ENCODE peak calls at places on chromosomes 5 and 9, in four cellular contexts. X is CD4-positive, alpha-beta memory T cell; J is endothelial cell of umbilical vein; T is heart left ventricle. Q is an unnamed sample.

GRCh38 chr9:76400534-76401096 is 6.4 kb upstream of the RFK start:
- DNase-seq in X (no peak), J (no peak), T (no peak), Q (no peak)

GRCh38 chr5:28190011-28190410 is 1151.6 kb upstream of the CDH9 start:
- DNase-seq in X (no peak), J (no peak), T (no peak), Q (no peak)

GRCh38 chr9:101536351-101536750 is 2.7 kb downstream of the RNF20 start:
- DNase-seq in X (no peak), J (no peak), T (no peak), Q (no peak)

GRCh38 chr5:69042500-69042899 is 51.3 kb upstream of the SLC30A5 start:
- DNase-seq in X (no peak), J (no peak), T (no peak), Q (no peak)

GRCh38 chr5:93381057-93381456 is 200.0 kb downstream of the NR2F1-AS1 start:
- DNase-seq in X (no peak), J (no peak), T (no peak), Q (peak; percentile 7)

GRCh38 chr9:80873861-80874260 is 815.5 kb downstream of the TLE1 start:
- DNase-seq in X (no peak), J (no peak), T (no peak), Q (no peak)

GRCh38 chr5:146103594-146103993 is 1.8 kb downstream of the PLAC8L1 start:
- DNase-seq in X (no peak), J (no peak), T (peak; percentile 40), Q (peak; percentile 28)

GRCh38 chr5:6088706-6089105 is 289.6 kb downstream of the MED10 start:
- DNase-seq in X (no peak), J (no peak), T (no peak), Q (no peak)

GRCh38 chr5:35229076-35230042 is 928 bp downstream of the PRLR start:
- DNase-seq in X (peak; percentile 31), J (no peak), T (no peak), Q (no peak)

GRCh38 chr5:34525761-34526160 is 130.4 kb upstream of the RAI14 start:
- DNase-seq in X (no peak), J (peak; percentile 82), T (no peak), Q (no peak)

GRCh38 chr9:34501889-34502425 is 20.8 kb downstream of the ENHO start:
- DNase-seq in X (no peak), J (peak; percentile 39), T (peak; percentile 61), Q (peak; percentile 18)

GRCh38 chr9:37575921-37576721 is at the start of gene FBXO10:
- DNase-seq in X (peak; percentile 41), J (peak; percentile 78), T (peak; percentile 86), Q (peak; percentile 48)

GRCh38 chr5:138461343-138462125 is 3.7 kb upstream of the EGR1 start:
- DNase-seq in X (no peak), J (peak; percentile 64), T (no peak), Q (peak; percentile 59)

GRCh38 chr5:148343049-148343413 is 7.7 kb downstream of the SPINK9 start:
- DNase-seq in X (no peak), J (no peak), T (no peak), Q (no peak)

GRCh38 chr9:106960238-106960637 is 97.3 kb downstream of the ZNF462 start:
- DNase-seq in X (no peak), J (no peak), T (no peak), Q (no peak)
- H3K4me3 ChIP-seq in X (no peak overlapping the region), J (no peak overlapping the region), T (no peak overlapping the region), Q (no peak overlapping the region)

DNA sequence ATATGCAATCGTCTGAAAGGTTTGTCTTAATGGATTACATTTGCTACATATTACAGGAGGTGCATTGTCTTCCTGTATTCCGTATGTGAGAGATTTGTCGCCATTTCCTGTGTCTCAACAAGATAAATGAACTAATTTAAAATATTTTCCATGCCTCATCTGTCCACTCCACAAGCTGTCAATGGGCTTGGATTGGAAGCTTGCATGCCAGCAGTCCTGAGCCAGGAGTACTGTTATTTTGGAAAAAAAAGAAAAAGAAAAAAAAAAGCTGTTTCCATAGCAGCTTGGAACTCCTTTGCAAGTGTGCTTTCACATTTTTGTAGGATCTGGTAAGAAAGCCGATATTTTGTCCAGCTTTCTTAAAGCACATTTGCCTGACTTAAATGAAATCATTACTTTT is 330.8 kb downstream of the KDM4C start:
- DNase-seq in X (no peak), J (no peak), T (no peak), Q (no peak)
- H3K4me3 ChIP-seq in X (no peak overlapping the region), J (no peak overlapping the region), T (no peak overlapping the region), Q (no peak overlapping the region)

DNA sequence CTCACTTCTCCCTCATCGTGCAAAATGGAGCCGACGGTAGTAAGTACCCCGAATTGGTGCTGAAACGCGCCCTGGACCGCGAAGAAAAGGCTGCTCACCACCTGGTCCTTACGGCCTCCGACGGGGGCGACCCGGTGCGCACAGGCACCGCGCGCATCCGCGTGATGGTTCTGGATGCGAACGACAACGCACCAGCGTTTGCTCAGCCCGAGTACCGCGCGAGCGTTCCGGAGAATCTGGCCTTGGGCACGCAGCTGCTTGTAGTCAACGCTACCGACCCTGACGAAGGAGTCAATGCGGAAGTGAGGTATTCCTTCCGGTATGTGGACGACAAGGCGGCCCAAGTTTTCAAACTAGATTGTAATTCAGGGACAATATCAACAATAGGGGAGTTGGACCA is 979 bp downstream of the PCDHGA12 start:
- DNase-seq in X (no peak), J (peak; percentile 33), T (no peak), Q (no peak)
- H3K4me3 ChIP-seq in X (no peak overlapping the region), J (peak overlapping the region; percentile 67), T (no peak overlapping the region), Q (peak overlapping the region; percentile 37)

DNA sequence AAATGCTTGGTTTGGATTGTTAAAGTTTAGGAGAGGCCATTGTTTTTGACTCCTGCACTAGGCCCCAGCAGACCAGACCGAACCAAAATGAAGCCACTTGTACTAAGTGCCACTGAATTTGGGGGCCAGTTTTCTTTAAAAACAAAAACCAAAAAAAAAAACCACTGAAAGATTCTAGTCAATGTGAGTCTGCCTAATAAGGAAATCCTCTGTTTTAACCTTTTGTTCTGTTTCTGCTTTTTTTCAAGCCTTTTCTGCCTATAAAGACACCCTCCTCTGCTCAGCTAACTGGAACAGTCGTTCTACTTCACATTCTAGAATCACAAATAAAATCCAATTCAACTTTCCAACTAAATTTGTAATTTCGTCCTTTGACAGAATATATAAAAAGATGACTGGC is 64.9 kb downstream of the SERINC5 start:
- DNase-seq in X (no peak), J (no peak), T (no peak), Q (no peak)
- H3K4me3 ChIP-seq in X (no peak overlapping the region), J (no peak overlapping the region), T (no peak overlapping the region), Q (no peak overlapping the region)

DNA sequence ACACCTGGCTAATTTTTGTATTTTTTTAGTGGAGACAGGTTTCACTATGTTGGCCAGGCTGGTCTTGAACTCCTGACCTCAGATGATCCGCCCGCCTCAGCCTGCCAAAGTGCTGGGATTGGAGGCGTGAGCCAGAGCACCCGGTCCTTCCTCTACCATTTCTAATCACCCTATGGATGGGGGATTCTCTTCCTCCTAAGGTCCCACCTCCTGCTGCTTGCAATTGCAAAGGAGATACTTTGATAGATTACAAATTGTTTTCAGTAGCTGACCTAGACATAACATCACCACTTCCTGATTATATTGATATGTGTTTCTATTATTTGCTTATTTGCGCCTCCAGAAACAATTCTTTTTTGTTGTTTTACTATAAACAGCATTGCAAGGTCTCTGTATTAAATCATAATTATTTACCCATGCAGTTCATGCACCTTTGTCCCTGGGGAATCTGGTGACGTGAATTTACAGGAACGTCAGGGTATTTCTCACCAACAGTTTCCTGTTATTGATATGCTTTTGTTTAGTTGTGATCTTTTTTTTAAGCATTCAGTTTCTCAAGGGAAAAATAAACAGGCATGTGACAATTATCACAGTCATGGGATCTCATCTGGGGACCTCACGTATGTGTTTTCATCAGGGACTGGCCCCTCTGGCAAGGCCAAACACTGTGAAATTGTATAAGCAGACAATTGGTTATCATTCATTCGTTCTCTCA is 43.2 kb downstream of the ESM1 start:
- DNase-seq in X (no peak), J (peak; percentile 80), T (no peak), Q (no peak)
- H3K4me3 ChIP-seq in X (no peak overlapping the region), J (no peak overlapping the region), T (no peak overlapping the region), Q (no peak overlapping the region)

Q was measured in skeletal muscle cell.